ENCODE peak calls at places on chromosome 20, in six cellular contexts. H is neuronal stem cell, T is SJCRH30, L is GM12878, N is cardiac muscle cell, C is DND-41. V is an unnamed sample.

GRCh38 chr20:31867011-31867410 is 3.3 kb downstream of the DUSP15 start:
- DNase-seq in H (no peak), T (no peak), L (no peak), N (no peak), C (no peak), V (no peak)

GRCh38 chr20:33296206-33296605 is 13.2 kb downstream of the BPIFB1 start:
- DNase-seq in H (no peak), T (no peak), L (no peak), N (no peak), C (no peak), V (no peak)

GRCh38 chr20:23119456-23120216 is 33.5 kb upstream of the CD93 start:
- DNase-seq in H (no peak), T (no peak), L (no peak), N (no peak), C (no peak), V (no peak)

GRCh38 chr20:11970243-11970836 is 52.6 kb downstream of the BTBD3 start:
- DNase-seq in H (no peak), T (no peak), L (no peak), N (no peak), C (no peak), V (no peak)

GRCh38 chr20:45489083-45489531 is 19.6 kb downstream of the WFDC2 start:
- DNase-seq in H (no peak), T (no peak), L (no peak), N (no peak), C (no peak), V (no peak)

GRCh38 chr20:52379723-52380336 is 188.3 kb upstream of the ZFP64 start:
- DNase-seq in H (peak), T (peak), L (no peak), N (peak), C (peak), V (peak)

GRCh38 chr20:64121586-64121985 is 14.2 kb upstream of the NPBWR2 start:
- DNase-seq in H (no peak), T (no peak), L (no peak), N (no peak), C (no peak), V (no peak)

GRCh38 chr20:24672181-24672880 is 202.9 kb downstream of the SYNDIG1 start:
- DNase-seq in H (no peak), T (no peak), L (no peak), N (no peak), C (no peak), V (no peak)

GRCh38 chr20:13202553-13202952 is 18.5 kb upstream of the ISM1 start:
- DNase-seq in H (no peak), T (no peak), L (no peak), N (no peak), C (no peak), V (peak)

GRCh38 chr20:48819813-48820648 is 7.8 kb downstream of the PREX1 start:
- DNase-seq in H (no peak), T (no peak), L (no peak), N (no peak), C (no peak), V (no peak)

GRCh38 chr20:43925786-43926185 is 11.1 kb downstream of the TOX2 start:
- DNase-seq in H (no peak), T (peak), L (no peak), N (no peak), C (peak), V (no peak)

GRCh38 chr20:33399924-33400323 is 1.4 kb downstream of the CDK5RAP1 start:
- DNase-seq in H (no peak), T (no peak), L (no peak), N (no peak), C (no peak), V (no peak)

GRCh38 chr20:6450841-6451240 is 316.6 kb upstream of the BMP2 start:
- DNase-seq in H (no peak), T (no peak), L (no peak), N (no peak), C (no peak), V (no peak)

GRCh38 chr20:46270977-46271744 is 37.1 kb downstream of the CDH22 start:
- DNase-seq in H (no peak), T (no peak), L (no peak), N (no peak), C (no peak), V (no peak)

GRCh38 chr20:4344660-4345059 is 329.3 kb upstream of the RNF24 start:
- DNase-seq in H (no peak), T (no peak), L (no peak), N (no peak), C (no peak), V (no peak)

GRCh38 chr20:62025394-62025793 is 40.3 kb downstream of the TAF4 start:
- DNase-seq in H (no peak), T (no peak), L (no peak), N (no peak), C (no peak), V (no peak)

GRCh38 chr20:39289831-39290230 is 327.7 kb downstream of the DHX35 start:
- DNase-seq in H (no peak), T (no peak), L (no peak), N (no peak), C (no peak), V (no peak)

GRCh38 chr20:63531686-63532448 is 5.3 kb downstream of the PTK6 start:
- DNase-seq in H (no peak), T (peak), L (no peak), N (no peak), C (no peak), V (no peak)

GRCh38 chr20:62921119-62921687 is 5.1 kb downstream of the DIDO1 start:
- DNase-seq in H (peak), T (peak), L (no peak), N (peak), C (peak), V (peak)

GRCh38 chr20:64142546-64142945 is 21.7 kb upstream of the MYT1 start:
- DNase-seq in H (no peak), T (no peak), L (no peak), N (no peak), C (no peak), V (no peak)

GRCh38 chr20:59765599-59766177 is 161.3 kb downstream of the PHACTR3 start:
- DNase-seq in H (peak), T (peak), L (no peak), N (no peak), C (peak), V (peak)

GRCh38 chr20:61909028-61909427 is 156.7 kb downstream of the TAF4 start:
- DNase-seq in H (no peak), T (no peak), L (no peak), N (no peak), C (no peak), V (no peak)

GRCh38 chr20:32629813-32630212 is 43.9 kb downstream of the C20orf203 start:
- DNase-seq in H (no peak), T (no peak), L (no peak), N (no peak), C (no peak), V (no peak)

GRCh38 chr20:14415492-14415891 is 78.1 kb upstream of the FLRT3 start:
- DNase-seq in H (no peak), T (peak), L (no peak), N (peak), C (no peak), V (no peak)

GRCh38 chr20:19889011-19889953 is 127.9 kb upstream of the NAA20 start:
- DNase-seq in H (no peak), T (peak), L (no peak), N (no peak), C (no peak), V (no peak)

GRCh38 chr20:54290636-54291035 is 82.7 kb downstream of the PFDN4 start:
- DNase-seq in H (no peak), T (peak), L (no peak), N (no peak), C (no peak), V (no peak)

GRCh38 chr20:7966176-7966575 is 25.9 kb upstream of the HAO1 start:
- DNase-seq in H (no peak), T (no peak), L (no peak), N (no peak), C (no peak), V (no peak)

GRCh38 chr20:44701116-44701865 is 13.9 kb upstream of the CCN5 start:
- DNase-seq in H (no peak), T (peak), L (no peak), N (peak), C (no peak), V (no peak)

GRCh38 chr20:19903168-19903676 is 113.9 kb upstream of the NAA20 start:
- DNase-seq in H (no peak), T (peak), L (no peak), N (no peak), C (peak), V (peak)

GRCh38 chr20:17749979-17750721 is 50.4 kb downstream of the BANF2 start:
- DNase-seq in H (no peak), T (no peak), L (no peak), N (no peak), C (no peak), V (no peak)

GRCh38 chr20:45039470-45039811 is 61.5 kb downstream of the KCNS1 start:
- DNase-seq in H (no peak), T (no peak), L (no peak), N (no peak), C (no peak), V (no peak)

GRCh38 chr20:59805266-59805665 is 128.2 kb downstream of the SYCP2 start:
- DNase-seq in H (no peak), T (no peak), L (no peak), N (no peak), C (no peak), V (no peak)

GRCh38 chr20:63238491-63239126 is 2.9 kb downstream of the BIRC7 start:
- DNase-seq in H (no peak), T (no peak), L (no peak), N (no peak), C (peak), V (no peak)

GRCh38 chr20:63363013-63363957 is 2.1 kb upstream of the CHRNA4 start:
- DNase-seq in H (no peak), T (no peak), L (no peak), N (no peak), C (no peak), V (no peak)

GRCh38 chr20:59307270-59307669 is 6.9 kb downstream of the EDN3 start:
- DNase-seq in H (no peak), T (no peak), L (no peak), N (no peak), C (no peak), V (no peak)

GRCh38 chr20:44471481-44471882 is 4.2 kb upstream of the TTPAL start:
- DNase-seq in H (no peak), T (no peak), L (no peak), N (peak), C (no peak), V (no peak)

GRCh38 chr20:26216025-26216424 is 519.4 kb upstream of the ZNF337 start:
- DNase-seq in H (no peak), T (no peak), L (no peak), N (no peak), C (no peak), V (no peak)

GRCh38 chr20:63737940-63738686 is 1.5 kb upstream of the SLC2A4RG start:
- DNase-seq in H (no peak), T (no peak), L (no peak), N (no peak), C (no peak), V (peak)

GRCh38 chr20:63172726-63173125 is 43.2 kb downstream of the YTHDF1 start:
- DNase-seq in H (no peak), T (peak), L (no peak), N (no peak), C (peak), V (no peak)

GRCh38 chr20:59221049-59221748 is 57.6 kb downstream of the ZNF831 start:
- DNase-seq in H (no peak), T (no peak), L (no peak), N (no peak), C (no peak), V (no peak)

GRCh38 chr20:41014557-41015088 is 14.0 kb upstream of the TOP1 start:
- DNase-seq in H (no peak), T (no peak), L (no peak), N (no peak), C (no peak), V (no peak)
- H3K27ac ChIP-seq in H (no peak), T (no peak), L (no peak), N (no peak), C (no peak), V (no peak)

GRCh38 chr20:35171438-35171752 is 477 bp upstream of the PROCR start:
- DNase-seq in H (no peak), T (no peak), L (no peak), N (no peak), C (no peak), V (no peak)
- H3K27ac ChIP-seq in H (no peak), T (no peak), L (no peak), N (no peak), C (no peak), V (no peak)

GRCh38 chr20:1838479-1839279 is 56.5 kb upstream of the SIRPA start:
- DNase-seq in H (no peak), T (no peak), L (no peak), N (no peak), C (no peak), V (no peak)
- H3K27ac ChIP-seq in H (no peak), T (no peak), L (no peak), N (no peak), C (no peak), V (no peak)

GRCh38 chr20:41560971-41561370 is 57.2 kb downstream of the CHD6 start:
- DNase-seq in H (no peak), T (no peak), L (no peak), N (no peak), C (no peak), V (no peak)
- H3K27ac ChIP-seq in H (no peak), T (no peak), L (no peak), N (no peak), C (no peak), V (no peak)

DNA sequence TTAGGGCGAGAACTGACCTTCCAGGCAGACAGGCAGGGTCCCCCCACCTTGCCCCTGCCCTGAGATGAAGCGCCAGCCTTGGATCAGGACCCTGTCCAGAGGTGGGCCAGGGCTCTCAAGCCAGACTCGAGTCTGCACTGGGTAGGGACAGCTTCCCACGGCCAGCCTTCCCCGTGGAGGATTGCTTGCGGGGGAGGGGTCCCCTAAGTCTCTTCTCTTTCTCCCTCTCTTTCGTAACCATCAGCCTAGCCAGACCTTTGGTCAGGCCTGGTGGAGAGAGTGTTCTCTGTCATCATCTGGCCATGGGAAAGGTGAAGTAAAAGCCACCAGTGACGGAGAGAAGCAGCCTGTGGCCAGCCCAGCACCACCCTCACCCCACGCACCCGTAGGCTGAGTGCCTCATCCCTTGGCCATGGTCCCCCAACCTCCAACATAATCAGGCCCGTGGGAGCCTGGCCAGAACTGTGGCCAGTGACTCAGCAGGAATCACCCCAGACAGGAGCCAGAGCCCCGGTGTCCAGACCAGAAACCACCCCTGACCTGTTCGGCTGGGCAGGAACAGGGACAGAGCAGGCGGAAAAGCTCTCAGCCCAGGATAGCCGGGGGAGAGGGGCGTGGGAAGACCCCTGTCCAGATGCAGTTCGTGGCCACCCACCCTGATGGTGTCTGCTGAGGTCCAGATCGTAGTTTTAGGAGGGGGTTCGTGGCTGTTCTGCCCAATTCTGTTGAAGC is 47.1 kb downstream of the SNAI1 start:
- DNase-seq in H (no peak), T (peak), L (no peak), N (no peak), C (no peak), V (no peak)
- H3K27ac ChIP-seq in H (no peak), T (no peak), L (no peak), N (no peak), C (no peak), V (no peak)

GRCh38 chr20:47391276-47392010 is 34.9 kb upstream of the ZMYND8 start:
- DNase-seq in H (no peak), T (no peak), L (no peak), N (no peak), C (no peak), V (no peak)
- H3K27ac ChIP-seq in H (no peak), T (no peak), L (peak), N (no peak), C (no peak), V (no peak)

DNA sequence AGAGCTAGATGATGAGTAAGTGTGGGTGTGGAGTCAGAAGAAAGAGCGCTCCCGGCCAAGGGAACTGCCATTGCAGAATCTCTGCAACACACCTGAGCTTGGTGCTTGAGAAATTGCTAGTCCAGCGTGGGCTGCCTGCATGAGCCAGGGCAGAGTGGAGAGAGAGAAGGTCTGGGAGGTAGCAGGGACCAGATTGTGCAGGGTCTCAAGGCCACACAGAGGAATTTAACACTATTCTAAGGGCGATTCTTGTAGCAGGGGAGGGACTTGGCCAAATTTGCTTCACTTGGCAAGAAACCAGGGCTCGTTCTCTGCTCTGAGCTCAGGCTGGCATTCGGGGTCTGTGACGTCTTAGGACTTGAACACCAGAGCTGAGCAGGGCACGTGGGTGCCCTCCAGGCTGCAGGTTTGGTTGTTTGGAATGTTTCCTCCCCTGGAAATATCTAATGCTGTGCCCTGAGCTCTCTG is 53.5 kb downstream of the BCAS4 start:
- DNase-seq in H (no peak), T (no peak), L (no peak), N (no peak), C (no peak), V (no peak)
- H3K27ac ChIP-seq in H (no peak), T (no peak), L (peak), N (no peak), C (no peak), V (no peak)

V was measured in MM.1S.